ENCODE peak calls at places on chromosomes 4 and X, in five cellular contexts. One of them, this sample, is unnamed.

GRCh38 chr4:36235306-36235705 is 9.0 kb downstream of the ARAP2 start:
- DNase-seq in germinal center: no peak
- DNase-seq in fibroblast of the conjunctiva: no peak
- DNase-seq in NCI-H82: peak
- DNase-seq in upper lobe of left lung: no peak
- DNase-seq in this sample: no peak

GRCh38 chrX:39749135-39749534 is 348.6 kb downstream of the BCOR start:
- DNase-seq in germinal center: no peak
- DNase-seq in fibroblast of the conjunctiva: no peak
- DNase-seq in NCI-H82: no peak
- DNase-seq in upper lobe of left lung: no peak
- DNase-seq in this sample: no peak

GRCh38 chr4:33493231-33493630 is 2751.1 kb downstream of the ARAP2 start:
- DNase-seq in germinal center: no peak
- DNase-seq in fibroblast of the conjunctiva: no peak
- DNase-seq in NCI-H82: no peak
- DNase-seq in upper lobe of left lung: no peak
- DNase-seq in this sample: no peak

GRCh38 chr4:103046416-103047290 is 27.1 kb upstream of the SLC9B1 start:
- DNase-seq in germinal center: peak
- DNase-seq in fibroblast of the conjunctiva: peak
- DNase-seq in NCI-H82: peak
- DNase-seq in upper lobe of left lung: no peak
- DNase-seq in this sample: no peak

GRCh38 chrX:10729000-10729399 is 108.6 kb upstream of the MID1 start:
- DNase-seq in germinal center: no peak
- DNase-seq in fibroblast of the conjunctiva: no peak
- DNase-seq in NCI-H82: no peak
- DNase-seq in upper lobe of left lung: no peak
- DNase-seq in this sample: no peak

GRCh38 chr4:1035510-1035909 is 24.1 kb downstream of the FGFRL1 start:
- DNase-seq in germinal center: no peak
- DNase-seq in fibroblast of the conjunctiva: no peak
- DNase-seq in NCI-H82: no peak
- DNase-seq in upper lobe of left lung: peak
- DNase-seq in this sample: no peak

GRCh38 chr4:1232661-1233621 is 16.0 kb downstream of the CTBP1 start:
- DNase-seq in germinal center: no peak
- DNase-seq in fibroblast of the conjunctiva: no peak
- DNase-seq in NCI-H82: no peak
- DNase-seq in upper lobe of left lung: peak
- DNase-seq in this sample: peak

GRCh38 chrX:97399400-97399799 is 515.7 kb downstream of the RPA4 start:
- DNase-seq in germinal center: no peak
- DNase-seq in fibroblast of the conjunctiva: peak
- DNase-seq in NCI-H82: no peak
- DNase-seq in upper lobe of left lung: no peak
- DNase-seq in this sample: no peak

GRCh38 chrX:15882704-15883539 is 28.3 kb upstream of the AP1S2 start:
- DNase-seq in germinal center: no peak
- DNase-seq in fibroblast of the conjunctiva: no peak
- DNase-seq in NCI-H82: no peak
- DNase-seq in upper lobe of left lung: no peak
- DNase-seq in this sample: no peak

GRCh38 chr4:168129046-168129772 is 36.9 kb downstream of the ANXA10 start:
- DNase-seq in germinal center: no peak
- DNase-seq in fibroblast of the conjunctiva: no peak
- DNase-seq in NCI-H82: no peak
- DNase-seq in upper lobe of left lung: no peak
- DNase-seq in this sample: no peak

GRCh38 chrX:47662144-47662657 is 3.2 kb upstream of the UXT start:
- DNase-seq in germinal center: no peak
- DNase-seq in fibroblast of the conjunctiva: peak
- DNase-seq in NCI-H82: no peak
- DNase-seq in upper lobe of left lung: no peak
- DNase-seq in this sample: no peak

This sample was measured in lower lobe of right lung.